ENCODE peak calls at places on chromosome X, in seven cellular contexts. Z is cardiac muscle cell, D is Peyer's patch, M is fibroblast of the aortic adventitia, X is BJ, W is upper lobe of right lung, E is lower leg skin. Q is an unnamed sample.

GRCh38 chrX:50211510-50211909 is 6.9 kb downstream of the CCNB3 start:
- DNase-seq in D (no peak), M (peak; percentile 2), W (no peak), Z (no peak), E (peak; percentile 76), X (no peak), Q (no peak)

GRCh38 chrX:107747596-107748161 is 27.9 kb downstream of the TSC22D3 start:
- DNase-seq in Z (peak; percentile 65), D (no peak), M (peak; percentile 59), X (no peak), E (peak; percentile 76), W (no peak), Q (no peak)

GRCh38 chrX:108439961-108440696 is 491 bp downstream of the COL4A5 start:
- DNase-seq in D (no peak), Z (peak; percentile 67), E (no peak), X (no peak), W (peak; percentile 44), M (peak; percentile 45), Q (no peak)

GRCh38 chrX:70444326-70445196 is at the start of gene DLG3:
- DNase-seq in D (peak; percentile 18), W (no peak), M (peak; percentile 50), X (no peak), Z (peak; percentile 57), E (peak; percentile 82), Q (no peak)

GRCh38 chrX:56503941-56504673 is 59.3 kb upstream of the UBQLN2 start:
- DNase-seq in Z (no peak), W (no peak), X (no peak), D (no peak), M (no peak), E (no peak), Q (no peak)

GRCh38 chrX:106774981-106775380 is 27.5 kb upstream of the TBC1D8B start:
- DNase-seq in W (no peak), E (no peak), D (no peak), Z (no peak), X (no peak), M (no peak), Q (no peak)

GRCh38 chrX:121245763-121246162 is 198.4 kb downstream of the GLUD2 start:
- DNase-seq in M (no peak), E (no peak), Z (no peak), W (no peak), D (no peak), X (no peak), Q (no peak)

GRCh38 chrX:135340827-135341226 is 31.5 kb downstream of the ETDC start:
- DNase-seq in M (peak; percentile 64), Z (peak; percentile 11), X (peak; percentile 44), E (no peak), D (no peak), W (no peak), Q (no peak)

GRCh38 chrX:37378399-37378798 is 29.2 kb downstream of the PRRG1 start:
- DNase-seq in E (no peak), D (no peak), W (no peak), Z (no peak), M (peak; percentile 66), X (no peak), Q (no peak)

GRCh38 chrX:140504371-140505324 is at the start of gene SOX3:
- DNase-seq in D (no peak), X (no peak), W (no peak), Z (no peak), E (no peak), M (no peak), Q (no peak)

GRCh38 chrX:12327836-12328235 is 189.6 kb downstream of the FRMPD4 start:
- DNase-seq in X (no peak), W (no peak), M (no peak), E (no peak), Z (no peak), D (no peak), Q (no peak)

GRCh38 chrX:75596178-75596577 is 73.3 kb upstream of the ZDHHC15 start:
- DNase-seq in Z (no peak), W (no peak), D (no peak), M (peak; percentile 1), E (no peak), X (no peak), Q (no peak)

GRCh38 chrX:107483976-107484726 is 34.7 kb downstream of the FRMPD3 start:
- DNase-seq in D (no peak), W (no peak), Z (peak; percentile 76), M (peak; percentile 39), E (peak; percentile 76), X (no peak), Q (no peak)

GRCh38 chrX:131394384-131394783 is 105.3 kb upstream of the IGSF1 start:
- DNase-seq in M (no peak), E (no peak), W (no peak), D (no peak), X (no peak), Z (no peak), Q (no peak)

GRCh38 chrX:12469296-12469695 is 321.9 kb upstream of the PRPS2 start:
- DNase-seq in X (no peak), D (no peak), E (no peak), Z (no peak), M (no peak), W (no peak), Q (no peak)

GRCh38 chrX:146881521-146881920 is 67.0 kb upstream of the CXorf51A start:
- DNase-seq in X (no peak), E (no peak), W (no peak), M (no peak), D (no peak), Z (no peak), Q (no peak)

GRCh38 chrX:15242899-15243555 is 26.9 kb downstream of the ASB9 start:
- DNase-seq in E (no peak), X (no peak), D (no peak), W (no peak), Z (peak; percentile 28), M (peak; percentile 60), Q (peak; percentile 7)

GRCh38 chrX:31353095-31353494 is 281.3 kb upstream of the FTHL17 start:
- DNase-seq in M (no peak), W (no peak), X (peak; percentile 58), Z (no peak), D (no peak), E (no peak), Q (peak; percentile 31)

DNA sequence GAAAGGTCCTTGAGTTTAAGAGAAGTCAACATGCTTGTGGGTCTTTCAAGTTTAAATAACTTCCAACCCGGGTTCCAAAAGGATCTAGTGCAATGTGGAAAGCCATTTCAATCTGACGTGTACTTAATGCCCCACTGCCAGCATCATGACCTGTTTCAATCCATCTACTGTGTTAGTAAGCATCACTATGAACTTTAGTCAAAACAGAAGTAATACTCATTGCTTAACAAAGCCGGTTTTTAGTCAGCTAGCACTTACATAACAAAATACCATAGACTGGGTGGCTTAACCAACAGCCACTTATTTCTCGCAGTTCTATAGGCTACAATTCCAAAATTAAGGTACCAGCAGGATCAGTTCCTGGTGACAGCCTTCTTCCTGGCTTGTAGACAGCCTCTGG is 677.5 kb downstream of the DMD start:
- DNase-seq in D (no peak), W (no peak), Z (no peak), M (no peak), E (no peak), X (no peak), Q (no peak)
- TF ChIP-seq CTCF in D (no peak), W (no peak), Z (no peak), M (no peak), E (no peak), X (no peak), Q (no peak)

DNA sequence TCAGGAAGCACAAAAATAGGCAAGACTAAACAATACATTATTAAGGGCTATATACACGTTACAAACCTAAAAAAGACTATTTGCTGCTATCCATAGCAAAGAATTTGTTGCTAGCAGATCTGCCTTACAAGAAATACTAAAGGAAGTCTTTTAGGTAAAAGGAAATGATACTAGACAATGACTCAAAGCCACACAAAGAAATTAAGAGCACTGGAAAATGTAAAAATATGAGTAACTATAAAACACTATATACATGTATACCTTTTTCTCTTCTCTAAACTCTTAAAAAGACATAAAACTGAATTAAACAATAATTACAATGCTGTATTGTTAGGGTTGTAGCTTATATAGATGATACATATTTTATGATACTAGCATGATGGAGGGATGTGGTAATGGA is 25.7 kb downstream of the SLC9A7 start:
- DNase-seq in E (no peak), M (no peak), D (no peak), Z (no peak), W (no peak), X (no peak), Q (no peak)
- H3K4me3 ChIP-seq in E (no peak overlapping the region), M (no peak overlapping the region), D (no peak overlapping the region), Z (no peak overlapping the region), W (no peak overlapping the region), X (no peak overlapping the region), Q (no peak overlapping the region)

DNA sequence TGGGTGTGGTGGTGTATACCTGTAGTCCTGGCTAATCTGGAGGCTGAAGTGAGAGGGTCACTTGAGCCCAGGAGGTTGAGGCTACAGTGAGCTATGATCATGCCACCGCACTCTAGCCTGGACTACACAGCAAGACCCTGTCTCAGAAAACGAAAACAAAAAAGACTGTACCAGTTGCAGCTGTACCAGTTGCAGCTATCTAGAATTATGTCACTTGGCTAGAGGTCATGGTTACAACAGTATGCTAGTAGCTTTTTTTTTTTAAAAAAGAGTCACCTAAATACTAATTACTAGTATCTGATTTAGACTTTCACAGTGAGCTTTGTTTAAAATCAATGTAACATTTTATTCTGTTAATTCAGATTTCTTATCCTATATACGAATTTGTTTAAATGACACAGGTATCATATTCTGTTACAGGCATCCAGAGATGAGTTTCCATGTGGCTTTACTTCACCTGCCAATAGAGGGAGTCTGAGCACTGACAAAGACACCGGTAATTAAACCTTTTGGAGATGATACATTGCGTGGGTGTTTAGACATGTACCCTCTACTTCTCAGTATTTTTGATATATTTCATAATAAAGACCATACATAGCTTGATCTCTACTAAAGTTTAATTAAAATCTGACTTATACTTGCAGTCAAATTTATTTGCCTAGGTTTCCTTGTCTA is 100.2 kb upstream of the IL13RA1 start:
- DNase-seq in E (no peak), W (no peak), D (no peak), X (no peak), M (no peak), Z (no peak), Q (no peak)
- TF ChIP-seq CTCF in E (no peak), W (peak; percentile 27), D (no peak), X (peak; percentile 37), M (no peak), Z (peak; percentile 9), Q (peak; percentile 21)

DNA sequence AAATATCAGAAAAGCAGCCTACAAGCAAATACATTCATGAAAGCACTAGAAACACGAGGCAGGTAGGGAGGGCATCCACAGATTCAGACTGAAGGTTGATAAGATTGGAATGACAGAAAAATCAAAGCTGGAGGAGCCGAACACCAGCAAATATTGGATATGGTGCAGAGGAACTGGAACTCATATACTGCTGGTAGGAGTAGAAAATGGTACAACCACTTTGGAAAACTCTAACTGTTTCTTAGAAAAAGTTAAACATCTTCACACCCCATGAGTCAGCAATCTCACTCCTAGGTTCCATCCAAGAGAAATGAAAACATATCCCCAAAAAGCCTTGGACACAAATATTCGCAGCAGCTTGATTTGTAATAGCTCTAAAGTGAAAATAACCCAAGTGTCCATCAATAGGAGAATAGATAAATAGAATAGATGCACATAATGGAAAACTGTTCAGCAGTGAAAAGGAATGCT is 27.1 kb downstream of the CD99L2 start:
- DNase-seq in D (no peak), E (peak; percentile 21), M (no peak), Z (no peak), X (no peak), W (no peak), Q (no peak)
- H3K4me3 ChIP-seq in D (no peak overlapping the region), E (no peak overlapping the region), M (no peak overlapping the region), Z (no peak overlapping the region), X (no peak overlapping the region), W (no peak overlapping the region), Q (no peak overlapping the region)

Q was measured in HFF-Myc.